ENCODE peak calls at places on chromosome 17, in six cellular contexts. W is HTR-8/SVneo; B is lower lobe of right lung; E is lower leg skin; M is COR-L47; U is activated CD8-positive, alpha-beta T cell treated with anti-CD3 and anti-CD28 coated beads, Interleukin-2, amount 10 ng/mL, durations not matched to agents 7 days and 5 days. R is an unnamed sample.

GRCh38 chr17:42980766-42981397 is 517 bp downstream of the RUNDC1 start:
- DNase-seq in U (peak), E (no peak), M (peak), B (peak), W (peak), R (peak)

GRCh38 chr17:76834889-76835288 is 33.3 kb upstream of the MGAT5B start:
- DNase-seq in U (no peak), M (no peak), E (no peak), B (no peak), W (no peak), R (no peak)

GRCh38 chr17:42179911-42180410 is 981 bp downstream of the KCNH4 start:
- DNase-seq in W (peak), B (no peak), M (peak), E (no peak), U (peak), R (peak)

GRCh38 chr17:61221597-61222471 is 177.8 kb upstream of the TBX2 start:
- DNase-seq in B (no peak), E (no peak), M (no peak), U (peak), W (no peak), R (no peak)

GRCh38 chr17:19897901-19898300 is 30.2 kb upstream of the ULK2 start:
- DNase-seq in U (no peak), B (no peak), M (no peak), E (peak), W (peak), R (peak)

GRCh38 chr17:59825533-59826316 is 67.0 kb downstream of the TUBD1 start:
- DNase-seq in W (no peak), B (no peak), M (no peak), U (peak), E (no peak), R (no peak)

GRCh38 chr17:82320956-82321927 is 3.8 kb upstream of the CD7 start:
- DNase-seq in E (no peak), M (no peak), W (peak), B (peak), U (peak), R (no peak)

GRCh38 chr17:7560172-7561027 is 1.3 kb upstream of the SENP3 start:
- DNase-seq in M (no peak), E (peak), W (no peak), U (peak), B (peak), R (no peak)

GRCh38 chr17:75596320-75597087 is 8.9 kb downstream of the MYO15B start:
- DNase-seq in W (no peak), U (no peak), E (no peak), B (no peak), M (no peak), R (no peak)

GRCh38 chr17:76816590-76817135 is 51.5 kb upstream of the MGAT5B start:
- DNase-seq in U (peak), W (peak), B (no peak), M (peak), E (no peak), R (peak)

GRCh38 chr17:53655591-53655990 is 167.1 kb upstream of the KIF2B start:
- DNase-seq in W (peak), U (no peak), B (no peak), E (no peak), M (no peak), R (no peak)

GRCh38 chr17:30415491-30415890 is 36.8 kb downstream of the CPD start:
- DNase-seq in M (no peak), B (no peak), E (no peak), W (no peak), U (no peak), R (no peak)

GRCh38 chr17:55348749-55349354 is 72.8 kb downstream of the MMD start:
- DNase-seq in B (peak), E (peak), U (peak), W (peak), M (peak), R (peak)